ENCODE peak calls at places on chromosomes 4 and X, in ten cellular contexts. O is sigmoid colon; X is activated CD8-positive, alpha-beta memory T cell treated with anti-CD3 and anti-CD28 coated beads for 4 hours; S is RPMI7951; K is astrocyte of the cerebellum; D is DMS 273 treated with DMSO at 0.1 percent for 48 hours; M is activated naive CD8-positive, alpha-beta T cell treated with anti-CD3 and anti-CD28 coated beads, Interleukin-2, amount 10 ng/mL, durations not matched to agents 7 days and 5 days; V is stimulated activated effector memory CD8-positive, alpha-beta T cell treated with anti-CD3 and anti-CD28 coated beads, Interleukin-12 subunit alpha, Interleukin-12 subunit beta, amount 100 ng/mL, for 72 hours; Z is ureter; H is head of caudate nucleus. J is an unnamed sample.

GRCh38 chrX:67692246-67692645 is 148.4 kb downstream of the AR start:
- DNase-seq in O (no peak), X (no peak), S (peak), K (peak), D (no peak), M (no peak), V (no peak), Z (no peak), H (no peak), J (no peak)

GRCh38 chr4:101076032-101076431 is 271.3 kb downstream of the PPP3CA start:
- DNase-seq in O (no peak), X (no peak), S (no peak), K (no peak), D (no peak), M (no peak), V (no peak), Z (no peak), H (no peak), J (no peak)

GRCh38 chr4:184355111-184355604 is 119.2 kb downstream of the IRF2 start:
- DNase-seq in O (no peak), X (no peak), S (peak), K (peak), D (no peak), M (peak), V (no peak), Z (peak), H (peak), J (no peak)

GRCh38 chr4:164748375-164748774 is 5.6 kb upstream of the SMIM31 start:
- DNase-seq in O (no peak), X (no peak), S (peak), K (peak), D (no peak), M (no peak), V (no peak), Z (no peak), H (no peak), J (peak)

GRCh38 chr4:47478799-47479198 is 6.3 kb upstream of the ATP10D start:
- DNase-seq in O (no peak), X (no peak), S (no peak), K (no peak), D (no peak), M (no peak), V (no peak), Z (no peak), H (no peak), J (no peak)

GRCh38 chrX:16320765-16321355 is 153.6 kb downstream of the MAGEB17 start:
- DNase-seq in O (no peak), X (no peak), S (peak), K (no peak), D (no peak), M (no peak), V (no peak), Z (no peak), H (no peak), J (no peak)

GRCh38 chr4:8113611-8114343 is 44.8 kb downstream of the ABLIM2 start:
- DNase-seq in O (no peak), X (no peak), S (no peak), K (no peak), D (no peak), M (no peak), V (no peak), Z (no peak), H (no peak), J (no peak)

GRCh38 chrX:12225073-12225472 is 86.8 kb downstream of the FRMPD4 start:
- DNase-seq in O (no peak), X (no peak), S (no peak), K (no peak), D (no peak), M (no peak), V (no peak), Z (no peak), H (no peak), J (no peak)

GRCh38 chr4:32394255-32394654 is 1674.1 kb downstream of the PCDH7 start:
- DNase-seq in O (no peak), X (no peak), S (no peak), K (no peak), D (no peak), M (no peak), V (no peak), Z (no peak), H (no peak), J (no peak)

GRCh38 chr4:130722370-130722769 is 1626.4 kb downstream of the C4orf33 start:
- DNase-seq in O (no peak), X (no peak), S (no peak), K (no peak), D (no peak), M (no peak), V (no peak), Z (no peak), H (no peak), J (no peak)

GRCh38 chr4:25030283-25031076 is at the start of gene LGI2:
- DNase-seq in O (peak), X (no peak), S (no peak), K (no peak), D (no peak), M (no peak), V (no peak), Z (no peak), H (peak), J (peak)

GRCh38 chrX:70301716-70302115 is 11.8 kb downstream of the KIF4A start:
- DNase-seq in O (no peak), X (no peak), S (peak), K (peak), D (no peak), M (no peak), V (no peak), Z (no peak), H (no peak), J (no peak)

GRCh38 chr4:3879681-3880594 is 113.8 kb downstream of the ADRA2C start:
- DNase-seq in O (no peak), X (no peak), S (no peak), K (no peak), D (no peak), M (peak), V (no peak), Z (peak), H (peak), J (no peak)

GRCh38 chr4:118765399-118765798 is 70.5 kb downstream of the SEC24D start:
- DNase-seq in O (no peak), X (no peak), S (peak), K (peak), D (peak), M (no peak), V (no peak), Z (no peak), H (no peak), J (no peak)

GRCh38 chr4:108094131-108094530 is 74.6 kb downstream of the LEF1 start:
- DNase-seq in O (no peak), X (no peak), S (no peak), K (no peak), D (no peak), M (no peak), V (no peak), Z (no peak), H (no peak), J (no peak)

GRCh38 chr4:48489683-48490011 is 405 bp upstream of the ZAR1 start:
- DNase-seq in O (no peak), X (no peak), S (no peak), K (no peak), D (no peak), M (no peak), V (no peak), Z (no peak), H (no peak), J (no peak)

GRCh38 chrX:45740291-45740690 is 539.6 kb upstream of the DIPK2B start:
- DNase-seq in O (no peak), X (no peak), S (no peak), K (no peak), D (no peak), M (no peak), V (no peak), Z (no peak), H (no peak), J (no peak)

GRCh38 chr4:30191902-30192301 is 528.3 kb upstream of the PCDH7 start:
- DNase-seq in O (no peak), X (no peak), S (no peak), K (no peak), D (no peak), M (no peak), V (no peak), Z (no peak), H (no peak), J (no peak)

GRCh38 chr4:83716874-83717273 is 181.0 kb downstream of the GPAT3 start:
- DNase-seq in O (no peak), X (no peak), S (no peak), K (no peak), D (no peak), M (no peak), V (no peak), Z (no peak), H (no peak), J (no peak)

GRCh38 chrX:7706032-7706431 is 136.9 kb upstream of the VCX start:
- DNase-seq in O (no peak), X (no peak), S (no peak), K (no peak), D (no peak), M (no peak), V (no peak), Z (no peak), H (no peak), J (no peak)

GRCh38 chrX:1403228-1403627 is 11.3 kb upstream of the SLC25A6 start:
- DNase-seq in O (peak), X (no peak), S (no peak), K (no peak), D (no peak), M (peak), V (no peak), Z (no peak), H (no peak), J (no peak)

GRCh38 chr4:163505374-163505773 is 10.9 kb downstream of the TMA16 start:
- DNase-seq in O (no peak), X (no peak), S (no peak), K (no peak), D (no peak), M (no peak), V (no peak), Z (no peak), H (no peak), J (no peak)

GRCh38 chrX:103919336-103919682 is 43.1 kb upstream of the TMSB15B start:
- DNase-seq in O (no peak), X (no peak), S (peak), K (no peak), D (peak), M (no peak), V (no peak), Z (no peak), H (no peak), J (peak)

J was measured in NCI-H510A treated with DMSO at 0.1 percent for 48 hours.